ENCODE peak calls at places on chromosomes 12 and 14, in five cellular contexts. T is HL-60, F is mucosa of descending colon, J is fibroblast of mammary gland, P is psoas muscle. C is an unnamed sample.

GRCh38 chr14:68978550-68978911 is 571 bp downstream of the ACTN1 start:
- DNase-seq in T (peak; percentile 5), F (peak; percentile 64), J (no peak), P (peak; percentile 77), C (peak; percentile 95)

GRCh38 chr14:31275731-31276130 is 68.1 kb upstream of the HECTD1 start:
- DNase-seq in T (no peak), F (no peak), J (peak; percentile 39), P (no peak), C (no peak)

GRCh38 chr14:60164404-60164716 is 838 bp downstream of the DHRS7 start:
- DNase-seq in T (no peak), F (no peak), J (no peak), P (no peak), C (no peak)

GRCh38 chr12:27332407-27333310 is at the start of gene BMAL2:
- DNase-seq in T (peak; percentile 18), F (peak; percentile 26), J (peak; percentile 27), P (peak; percentile 52), C (peak; percentile 35)

GRCh38 chr12:93146278-93146939 is 217.3 kb upstream of the EEA1 start:
- DNase-seq in T (no peak), F (no peak), J (peak; percentile 89), P (no peak), C (no peak)

GRCh38 chr14:102629700-102630365 is 37.4 kb downstream of the RCOR1 start:
- DNase-seq in T (peak; percentile 58), F (no peak), J (peak; percentile 17), P (no peak), C (no peak)

GRCh38 chr14:21070083-21070609 is at the start of gene ARHGEF40:
- DNase-seq in T (no peak), F (peak; percentile 67), J (no peak), P (peak; percentile 86), C (peak; percentile 60)

GRCh38 chr14:80055226-80055625 is 156.1 kb downstream of the DIO2 start:
- DNase-seq in T (no peak), F (no peak), J (no peak), P (no peak), C (no peak)

GRCh38 chr14:60092516-60092915 is 793 bp downstream of the PCNX4 start:
- DNase-seq in T (peak; percentile 21), F (peak; percentile 47), J (peak; percentile 52), P (no peak), C (peak; percentile 24)

GRCh38 chr14:24368562-24369252 is 723 bp downstream of the NFATC4 start:
- DNase-seq in T (no peak), F (peak; percentile 53), J (peak; percentile 80), P (peak; percentile 70), C (peak; percentile 90)

GRCh38 chr12:124248862-124249825 is 45.7 kb upstream of the RFLNA start:
- DNase-seq in T (no peak), F (no peak), J (peak; percentile 26), P (no peak), C (no peak)

GRCh38 chr12:50078281-50078680 is 6.9 kb upstream of the SMARCD1 start:
- DNase-seq in T (no peak), F (no peak), J (no peak), P (no peak), C (no peak)

GRCh38 chr12:59429766-59430165 is 166.1 kb upstream of the SLC16A7 start:
- DNase-seq in T (no peak), F (no peak), J (peak; percentile 29), P (no peak), C (no peak)

GRCh38 chr12:114371250-114371649 is 34.7 kb downstream of the TBX5 start:
- DNase-seq in T (no peak), F (no peak), J (no peak), P (no peak), C (no peak)

GRCh38 chr14:22104971-22105641 is 431.5 kb upstream of the OR4E1 start:
- DNase-seq in T (no peak), F (no peak), J (no peak), P (no peak), C (no peak)

GRCh38 chr14:28242895-28243294 is 523.7 kb upstream of the FOXG1 start:
- DNase-seq in T (no peak), F (no peak), J (no peak), P (no peak), C (no peak)

GRCh38 chr14:20606190-20606901 is 15.2 kb upstream of the RNASE12 start:
- DNase-seq in T (peak; percentile 74), F (peak; percentile 67), J (peak; percentile 40), P (no peak), C (no peak)

GRCh38 chr12:68760806-68761441 is 14.9 kb downstream of the SLC35E3 start:
- DNase-seq in T (no peak), F (no peak), J (no peak), P (no peak), C (no peak)

GRCh38 chr14:66306101-66306500 is 180.1 kb upstream of the CCDC196 start:
- DNase-seq in T (no peak), F (no peak), J (no peak), P (no peak), C (no peak)

GRCh38 chr14:28412076-28412475 is 354.5 kb upstream of the FOXG1 start:
- DNase-seq in T (no peak), F (no peak), J (peak; percentile 38), P (no peak), C (no peak)

GRCh38 chr12:47763481-47764344 is 5.0 kb upstream of the RAPGEF3 start:
- DNase-seq in T (peak; percentile 75), F (no peak), J (no peak), P (peak; percentile 41), C (no peak)

GRCh38 chr14:56555921-56556570 is 23.6 kb upstream of the TMEM260 start:
- DNase-seq in T (no peak), F (no peak), J (peak; percentile 53), P (no peak), C (no peak)

GRCh38 chr12:102811125-102811737 is 105.8 kb downstream of the PAH start:
- DNase-seq in T (no peak), F (peak; percentile 12), J (peak; percentile 2), P (peak; percentile 48), C (no peak)

GRCh38 chr14:81298911-81299310 is 78.2 kb upstream of the GTF2A1 start:
- DNase-seq in T (no peak), F (no peak), J (no peak), P (no peak), C (no peak)

GRCh38 chr14:52067873-52068740 is 752 bp downstream of the NID2 start:
- DNase-seq in T (no peak), F (peak; percentile 36), J (peak; percentile 39), P (peak; percentile 54), C (peak; percentile 77)

GRCh38 chr14:105166571-105167302 is 1.8 kb downstream of the JAG2 start:
- DNase-seq in T (no peak), F (no peak), J (no peak), P (no peak), C (peak; percentile 70)

GRCh38 chr14:105168496-105168978 is at the start of gene JAG2:
- DNase-seq in T (no peak), F (peak; percentile 52), J (no peak), P (peak; percentile 86), C (peak; percentile 91)

GRCh38 chr14:105168093-105168420 is 519 bp downstream of the JAG2 start:
- DNase-seq in T (no peak), F (no peak), J (no peak), P (no peak), C (no peak)

GRCh38 chr14:105168979-105169507 is 467 bp upstream of the JAG2 start:
- DNase-seq in T (no peak), F (no peak), J (no peak), P (no peak), C (no peak)

DNA sequence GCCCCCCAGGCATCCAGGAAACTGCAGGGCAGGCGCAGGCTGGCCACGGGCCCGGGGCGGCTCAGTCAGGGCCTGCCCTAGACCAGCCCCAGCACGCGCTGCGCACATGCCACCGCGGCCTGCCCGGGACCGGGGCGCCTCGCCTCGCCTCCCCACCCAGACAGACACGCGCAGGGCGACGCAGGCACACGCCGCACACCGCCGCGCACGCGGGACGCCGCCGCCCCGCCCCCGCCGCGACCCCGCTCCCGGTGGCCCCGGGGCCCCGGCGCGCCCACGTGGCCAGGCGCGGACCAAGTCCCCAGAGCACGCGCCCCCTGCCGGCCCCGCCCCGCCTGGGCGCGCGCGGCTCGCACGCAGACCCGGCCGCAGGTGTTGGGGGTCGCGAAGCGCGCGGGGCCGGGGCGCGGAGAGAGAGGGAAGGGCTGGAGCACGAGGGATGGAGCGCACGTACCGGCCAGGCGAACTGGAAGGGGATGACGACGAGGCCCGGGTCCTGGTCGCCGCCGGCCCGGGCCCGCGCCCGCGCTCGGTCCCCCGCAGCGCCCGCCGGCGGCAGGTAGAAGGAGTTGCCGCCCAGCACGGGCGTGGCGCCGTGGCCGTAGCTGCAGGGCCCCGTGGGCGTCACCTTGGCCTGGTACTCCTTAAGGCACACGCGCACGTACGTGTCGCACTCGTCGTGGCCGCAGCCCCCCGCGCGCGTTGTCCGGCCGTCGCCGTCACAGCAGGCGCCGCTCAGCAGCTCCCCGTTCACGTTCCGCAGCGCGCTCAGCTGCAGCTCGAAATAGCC is 1.1 kb downstream of the JAG2 start:
- DNase-seq in T (no peak), F (no peak), J (no peak), P (peak; percentile 72), C (no peak)
- H3K4me3 ChIP-seq in T (peak overlapping the region; percentile 25), F (no peak overlapping the region), J (no peak overlapping the region), P (peak overlapping the region; percentile 70), C (peak overlapping the region; percentile 59)

GRCh38 chr12:121132601-121133481 is at the start of gene P2RX7:
- DNase-seq in T (peak; percentile 76), F (peak; percentile 75), J (peak; percentile 58), P (peak; percentile 80), C (peak; percentile 88)

GRCh38 chr12:121130866-121131373 is 1.8 kb upstream of the P2RX7 start:
- DNase-seq in T (no peak), F (no peak), J (no peak), P (no peak), C (no peak)

GRCh38 chr12:121131941-121132341 is 735 bp upstream of the P2RX7 start:
- DNase-seq in T (no peak), F (no peak), J (no peak), P (no peak), C (no peak)

GRCh38 chr12:121135320-121135719 is 2.6 kb downstream of the P2RX7 start:
- DNase-seq in T (no peak), F (no peak), J (no peak), P (no peak), C (no peak)

GRCh38 chr12:121133838-121134237 is 1.2 kb downstream of the P2RX7 start:
- DNase-seq in T (no peak), F (no peak), J (no peak), P (no peak), C (no peak)
- H3K4me3 ChIP-seq in T (peak overlapping the region; percentile 60), F (no peak overlapping the region), J (no peak overlapping the region), P (no peak overlapping the region), C (no peak overlapping the region)

GRCh38 chr12:104578453-104578852 is 121.7 kb downstream of the CHST11 start:
- DNase-seq in T (no peak), F (no peak), J (peak; percentile 91), P (no peak), C (no peak)

GRCh38 chr12:104582739-104583138 is 126.0 kb downstream of the CHST11 start:
- DNase-seq in T (no peak), F (no peak), J (no peak), P (no peak), C (no peak)

GRCh38 chr12:104576980-104577925 is 120.5 kb downstream of the CHST11 start:
- DNase-seq in T (no peak), F (no peak), J (peak; percentile 61), P (no peak), C (no peak)

GRCh38 chr12:104581000-104581570 is 124.3 kb downstream of the CHST11 start:
- DNase-seq in T (no peak), F (no peak), J (no peak), P (no peak), C (no peak)

GRCh38 chr12:104579716-104580495 is 123.2 kb downstream of the CHST11 start:
- DNase-seq in T (no peak), F (no peak), J (peak; percentile 47), P (no peak), C (no peak)
- H3K4me3 ChIP-seq in T (no peak overlapping the region), F (no peak overlapping the region), J (no peak overlapping the region), P (no peak overlapping the region), C (no peak overlapping the region)

GRCh38 chr14:100306256-100306505 is at the start of gene SLC25A29:
- DNase-seq in T (no peak), F (no peak), J (no peak), P (no peak), C (no peak)
- H3K4me3 ChIP-seq in T (peak within 1 kb of the TSS; percentile 77), F (peak within 1 kb of the TSS; percentile 56), J (peak within 1 kb of the TSS; percentile 67), P (peak within 1 kb of the TSS; percentile 95), C (peak within 1 kb of the TSS; percentile 85)